ENCODE peak calls at places on chromosomes 1 and 21, in seven cellular contexts. X is sigmoid colon, U is A549, I is ovary, M is esophagus muscularis mucosa, K is upper lobe of left lung, P is SK-N-SH. J is an unnamed sample.

GRCh38 chr1:183101841-183102276 is 78.6 kb downstream of the LAMC1 start:
- DNase-seq in K (peak), X (no peak), P (no peak), U (no peak), M (no peak), I (no peak), J (no peak)

GRCh38 chr1:180027949-180028445 is 73.4 kb downstream of the CEP350 start:
- DNase-seq in I (no peak), X (no peak), P (no peak), K (no peak), U (no peak), M (no peak), J (no peak)

GRCh38 chr1:171794085-171794484 is 12.6 kb downstream of the METTL13 start:
- DNase-seq in P (no peak), X (no peak), M (no peak), K (no peak), I (no peak), U (no peak), J (no peak)

GRCh38 chr1:21530368-21531016 is 21.3 kb downstream of the ALPL start:
- DNase-seq in M (no peak), K (no peak), P (no peak), U (no peak), I (no peak), X (no peak), J (no peak)

GRCh38 chr1:198909973-198910372 is 271.1 kb downstream of the PTPRC start:
- DNase-seq in K (no peak), I (no peak), P (no peak), M (no peak), X (no peak), U (no peak), J (no peak)

GRCh38 chr1:181405584-181405983 is 77.7 kb upstream of the CACNA1E start:
- DNase-seq in U (no peak), K (no peak), P (no peak), X (no peak), M (no peak), I (no peak), J (no peak)

GRCh38 chr1:193083365-193084088 is 21.7 kb downstream of the GLRX2 start:
- DNase-seq in K (no peak), I (no peak), M (no peak), X (no peak), U (no peak), P (no peak), J (no peak)

GRCh38 chr21:42684109-42684916 is 30.9 kb downstream of the PDE9A start:
- DNase-seq in P (no peak), U (no peak), K (peak), X (peak), M (no peak), I (no peak), J (no peak)

GRCh38 chr1:148264374-148265276 is 112.5 kb upstream of the NBPF11 start:
- DNase-seq in K (peak), U (peak), I (peak), X (no peak), P (no peak), M (no peak), J (no peak)

GRCh38 chr1:172002725-172003345 is 161.5 kb downstream of the DNM3 start:
- DNase-seq in X (no peak), I (no peak), K (no peak), U (peak), P (peak), M (no peak), J (peak)

GRCh38 chr1:25503551-25504426 is 39.6 kb upstream of the LDLRAP1 start:
- DNase-seq in K (peak), M (no peak), P (peak), X (peak), U (peak), I (peak), J (peak)

GRCh38 chr21:35275776-35276175 is 226.7 kb upstream of the RUNX1 start:
- DNase-seq in K (no peak), X (no peak), M (no peak), U (no peak), P (no peak), I (no peak), J (no peak)

GRCh38 chr1:168811213-168811612 is 82.2 kb upstream of the DPT start:
- DNase-seq in I (no peak), U (peak), P (no peak), M (no peak), K (no peak), X (no peak), J (no peak)

GRCh38 chr1:23108918-23109533 is 59.6 kb downstream of the LUZP1 start:
- DNase-seq in U (no peak), X (no peak), M (no peak), K (no peak), P (no peak), I (no peak), J (no peak)

GRCh38 chr1:199862047-199862446 is 165.5 kb upstream of the NR5A2 start:
- DNase-seq in K (no peak), M (no peak), U (no peak), X (no peak), P (no peak), I (no peak), J (no peak)

GRCh38 chr21:42565206-42565810 is 51.7 kb downstream of the SLC37A1 start:
- DNase-seq in U (no peak), M (no peak), I (no peak), K (no peak), P (no peak), X (peak), J (peak)

GRCh38 chr1:53294557-53294956 is 33.3 kb downstream of the LRP8 start:
- DNase-seq in I (no peak), U (peak), X (no peak), K (no peak), P (no peak), M (no peak), J (no peak)

GRCh38 chr1:169874229-169874628 is 19.5 kb downstream of the SCYL3 start:
- DNase-seq in X (no peak), K (no peak), P (no peak), M (no peak), U (no peak), I (no peak), J (no peak)

GRCh38 chr1:22830131-22830566 is 119.5 kb downstream of the EPHB2 start:
- DNase-seq in P (no peak), U (no peak), I (no peak), M (no peak), K (no peak), X (no peak), J (no peak)

GRCh38 chr1:191582169-191582568 is 576.1 kb upstream of the RGS18 start:
- DNase-seq in M (no peak), P (no peak), K (no peak), X (no peak), U (no peak), I (no peak), J (no peak)

GRCh38 chr21:45319461-45320211 is 31.9 kb upstream of the POFUT2 start:
- DNase-seq in K (peak), X (peak), I (peak), P (no peak), M (no peak), U (peak), J (no peak)
- TF ChIP-seq EP300 in K (peak), X (no peak), I (no peak), P (peak), M (no peak), U (no peak), J (no peak)

DNA sequence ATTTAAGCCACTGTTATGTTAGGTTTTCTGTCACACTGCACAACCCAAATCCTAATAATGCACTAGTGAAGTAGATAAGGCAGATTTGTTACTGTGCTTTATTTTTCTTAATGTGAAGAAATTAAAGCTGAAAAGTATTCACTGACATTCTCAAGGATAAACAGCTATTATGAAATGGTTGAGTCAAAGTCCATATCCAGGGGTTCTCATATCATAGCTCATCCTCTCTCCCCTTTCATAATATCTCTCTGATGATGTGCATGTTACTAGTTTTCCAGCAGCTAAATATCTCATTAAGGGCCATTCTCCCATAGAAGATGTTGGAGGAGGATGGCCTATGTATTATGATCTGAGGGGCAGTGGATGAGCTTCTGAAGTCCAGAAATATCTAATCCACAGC is 53.6 kb upstream of the CCDC190 start:
- DNase-seq in X (no peak), M (no peak), K (no peak), I (no peak), P (no peak), U (no peak), J (no peak)
- H3K27ac ChIP-seq in X (no peak), M (no peak), K (no peak), I (no peak), P (no peak), U (no peak), J (no peak)

DNA sequence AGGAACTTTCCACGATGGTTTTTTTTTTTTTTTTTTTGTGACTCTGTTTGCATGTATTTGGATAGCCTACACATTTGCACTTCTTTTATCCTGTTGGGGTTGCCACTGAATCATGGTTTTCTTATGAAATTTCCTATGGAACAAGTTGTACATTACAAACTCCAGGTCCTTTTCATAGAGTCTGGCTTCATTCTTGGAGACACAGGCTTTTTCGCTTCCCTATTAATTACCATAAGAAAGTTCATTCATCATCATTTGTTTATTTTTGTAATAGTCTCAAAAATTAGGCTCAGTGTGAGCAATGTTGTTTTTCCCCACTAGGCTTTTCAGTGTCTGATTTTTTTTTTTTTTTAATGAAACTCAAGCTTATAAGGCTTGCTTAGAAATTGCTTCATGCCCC is 179.4 kb downstream of the FMN2 start:
- DNase-seq in I (no peak), M (no peak), P (no peak), U (no peak), K (no peak), X (no peak), J (no peak)
- TF ChIP-seq EP300 in I (no peak), M (no peak), P (no peak), U (no peak), K (no peak), X (no peak), J (no peak)

DNA sequence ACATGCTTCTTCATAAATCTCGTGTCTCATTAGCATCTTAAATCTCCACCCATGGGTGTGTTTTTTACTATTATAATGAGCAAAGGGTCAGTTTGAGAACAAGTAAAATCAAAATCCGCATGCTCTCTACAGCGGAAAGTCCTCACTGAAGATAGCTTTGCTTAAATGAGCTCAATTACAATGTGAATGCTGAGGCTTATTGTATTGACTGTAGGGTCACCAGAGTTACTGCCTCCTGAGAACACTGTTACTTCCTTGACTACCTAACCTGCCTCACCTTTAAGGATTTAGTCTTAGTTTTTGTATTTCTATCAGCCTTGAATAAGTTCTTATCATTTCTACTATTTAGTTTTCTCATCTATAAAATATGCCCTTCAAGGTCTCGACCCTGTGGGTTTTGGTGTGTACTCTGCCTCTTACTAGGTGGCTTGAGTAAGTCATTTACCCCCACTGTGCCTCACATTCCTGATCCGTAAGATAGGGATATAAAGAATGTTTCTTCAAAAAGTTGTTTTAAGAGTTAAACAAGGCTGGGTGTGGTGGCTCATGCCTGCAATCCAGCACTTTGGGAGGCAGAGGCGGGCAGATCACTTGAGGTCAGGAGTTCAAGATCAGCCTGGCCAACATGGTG is 7.9 kb downstream of the SLAMF7 start:
- DNase-seq in P (no peak), K (no peak), I (no peak), U (no peak), M (no peak), X (no peak), J (no peak)
- H3K27ac ChIP-seq in P (no peak), K (no peak), I (no peak), U (peak), M (no peak), X (no peak), J (no peak)

DNA sequence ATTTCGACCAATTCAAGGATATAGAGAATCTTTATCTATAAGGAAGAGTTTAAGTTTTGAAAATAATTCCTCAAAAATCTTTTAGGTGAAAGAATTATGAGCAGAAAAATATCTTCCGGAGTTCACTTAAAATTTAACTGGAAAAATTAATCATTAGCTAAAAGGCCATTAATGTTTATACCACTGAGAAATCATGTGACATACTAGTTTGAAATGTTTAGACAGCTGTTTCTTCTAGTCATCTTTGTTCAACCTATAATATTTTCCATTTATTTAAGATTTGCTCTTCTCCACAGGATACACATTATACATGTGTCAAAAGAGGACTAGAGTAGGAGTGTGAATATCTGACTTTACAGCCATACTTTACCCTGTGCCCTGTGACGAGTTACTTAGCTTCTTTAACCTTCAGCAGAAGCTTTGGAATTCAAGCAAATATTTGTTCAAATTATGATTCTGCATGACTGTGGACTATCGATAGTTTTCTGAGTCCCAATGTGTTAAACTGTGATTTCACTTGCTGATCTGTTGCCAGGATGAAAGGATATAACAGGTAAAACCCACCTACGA is 374.8 kb downstream of the BRINP3 start:
- DNase-seq in I (no peak), P (no peak), K (no peak), X (no peak), M (no peak), U (no peak), J (no peak)
- TF ChIP-seq EP300 in I (no peak), P (no peak), K (no peak), X (no peak), M (no peak), U (no peak), J (no peak)

GRCh38 chr1:111989531-111990025 is at the start of gene KCND3:
- DNase-seq in U (no peak), M (no peak), X (no peak), I (peak), K (peak), P (peak), J (peak)

GRCh38 chr1:111987502-111987901 is 2.0 kb downstream of the KCND3 start:
- DNase-seq in P (no peak), K (no peak), I (no peak), X (no peak), U (no peak), M (no peak), J (no peak)

GRCh38 chr1:111990026-111990877 is 784 bp upstream of the KCND3 start:
- DNase-seq in U (no peak), I (peak), X (no peak), P (no peak), K (no peak), M (no peak), J (peak)

GRCh38 chr1:111988377-111988742 is 1.1 kb downstream of the KCND3 start:
- DNase-seq in M (no peak), P (no peak), X (no peak), U (no peak), K (no peak), I (no peak), J (no peak)

GRCh38 chr1:111988743-111989453 is 570 bp downstream of the KCND3 start:
- DNase-seq in K (no peak), M (no peak), I (no peak), P (peak), X (no peak), U (no peak), J (peak)
- H3K27ac ChIP-seq in K (peak), M (peak), I (no peak), P (no peak), X (peak), U (peak), J (no peak)

DNA sequence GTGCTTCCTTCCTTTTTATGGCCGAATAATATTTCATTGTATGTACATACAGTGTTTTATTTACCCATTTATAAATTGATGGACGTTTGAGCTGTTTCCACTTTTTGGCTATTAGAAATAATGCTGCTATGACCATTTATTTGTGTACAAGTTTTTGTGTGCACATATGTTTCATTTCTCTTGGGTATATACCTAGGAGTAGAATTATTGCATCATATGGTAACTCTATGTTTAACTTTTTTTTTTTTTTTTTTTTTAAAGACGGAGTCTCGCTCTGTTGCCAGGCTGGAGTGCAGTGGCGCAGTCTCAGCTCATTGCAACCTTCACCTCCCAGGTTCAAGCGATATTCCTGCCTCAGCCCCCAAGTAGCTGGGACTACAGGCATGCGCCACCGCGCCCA is 19.0 kb downstream of the SDHC start:
- DNase-seq in M (no peak), P (no peak), I (no peak), K (no peak), U (no peak), X (no peak), J (no peak)
- TF ChIP-seq EP300 in M (no peak), P (no peak), I (no peak), K (no peak), U (no peak), X (no peak), J (no peak)

DNA sequence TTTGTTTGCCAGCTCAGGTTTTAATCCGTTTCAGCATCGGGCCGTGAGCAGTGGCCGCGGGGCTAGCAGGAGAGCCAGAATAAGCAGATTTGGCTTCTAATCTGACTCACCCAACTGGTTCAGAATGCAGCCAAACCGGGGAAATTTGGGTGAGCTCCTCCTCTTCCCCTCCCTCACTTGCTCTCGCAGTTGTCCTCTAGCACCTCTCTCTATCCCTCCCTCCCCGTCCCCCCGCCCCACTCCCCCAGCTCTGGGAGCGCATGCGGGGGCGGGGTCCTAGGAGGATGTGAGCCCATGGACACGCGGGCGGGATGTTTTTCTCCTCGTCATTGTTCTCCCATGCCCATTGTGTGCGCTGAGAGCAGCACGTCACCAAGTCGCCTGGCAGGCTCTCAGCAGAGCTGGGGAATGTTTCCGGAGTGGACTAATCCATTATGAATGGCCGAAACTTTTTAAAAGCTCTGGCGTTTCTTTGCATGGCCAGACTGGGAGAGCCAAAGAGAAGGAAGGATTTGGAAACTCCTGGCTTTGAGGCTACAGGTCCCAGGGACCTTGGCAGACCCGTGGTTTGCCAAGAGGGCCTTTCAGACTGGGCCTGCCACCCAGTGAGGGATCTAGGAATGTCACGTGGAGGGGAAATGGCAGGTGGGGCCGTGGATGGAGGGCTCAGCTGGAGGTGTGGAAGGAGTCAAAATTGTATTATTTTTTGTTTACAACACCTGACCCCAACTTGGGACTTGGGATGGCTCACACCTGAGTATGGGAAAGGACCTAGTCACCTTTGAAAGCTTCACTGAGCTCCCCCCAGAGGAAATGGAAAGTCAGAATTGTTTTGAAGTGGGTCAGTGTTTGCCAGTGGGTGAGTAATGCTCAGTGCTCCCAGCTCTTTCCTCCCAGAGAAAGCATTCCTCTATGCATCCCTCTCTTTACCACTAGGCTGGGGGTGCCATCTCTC is 39.2 kb downstream of the CDK18 start:
- DNase-seq in K (peak), I (peak), U (peak), X (peak), P (peak), M (no peak), J (peak)
- H3K27ac ChIP-seq in K (peak), I (peak), U (peak), X (peak), P (peak), M (peak), J (peak)

GRCh38 chr1:117059334-117059677 is 820 bp upstream of the TTF2 start:
- DNase-seq in U (peak), I (peak), K (peak), M (peak), P (no peak), X (no peak), J (peak)
- TF ChIP-seq EP300 in U (no peak), I (no peak), K (no peak), M (no peak), P (no peak), X (no peak), J (no peak)

J was measured in transverse colon.